ENCODE peak calls at places on chromosomes 5 and 9, in four cellular contexts. L is H1, Y is stomach, E is GM12878. K is an unnamed sample.
A peak's percentile ranks its signal among the peaks of the same experiment; 100 is the strongest.

GRCh38 chr5:115343855-115344254 is 47.4 kb upstream of the CCDC112 start:
- DNase-seq in L (no peak), E (no peak), Y (no peak), K (no peak)

GRCh38 chr5:95778713-95779426 is 43.7 kb downstream of the GLRX start:
- DNase-seq in E (no peak), Y (no peak), L (no peak), K (no peak)

GRCh38 chr5:87020099-87020934 is 247.4 kb upstream of the RASA1 start:
- DNase-seq in L (no peak), E (peak; percentile 47), Y (no peak), K (no peak)

GRCh38 chr5:127092690-127093089 is 19.4 kb upstream of the C5orf63 start:
- DNase-seq in E (no peak), L (no peak), Y (no peak), K (no peak)

GRCh38 chr5:174317261-174317894 is 271.9 kb downstream of the NSG2 start:
- DNase-seq in Y (no peak), L (peak; percentile 66), E (no peak), K (peak; percentile 53)

GRCh38 chr5:6703791-6704190 is 9.4 kb upstream of the TENT4A start:
- DNase-seq in Y (no peak), E (no peak), L (no peak), K (no peak)

GRCh38 chr5:157269763-157270272 is 3.9 kb downstream of the CYFIP2 start:
- DNase-seq in Y (no peak), L (no peak), E (no peak), K (no peak)

GRCh38 chr9:89794918-89795317 is 190.1 kb downstream of the GADD45G start:
- DNase-seq in L (no peak), E (no peak), Y (peak; percentile 47), K (no peak)

GRCh38 chr5:7244208-7244607 is 151.7 kb upstream of the ADCY2 start:
- DNase-seq in L (no peak), Y (no peak), E (no peak), K (no peak)

GRCh38 chr9:99485461-99485860 is 263.4 kb downstream of the SEC61B start:
- DNase-seq in E (no peak), Y (no peak), L (no peak), K (no peak)

GRCh38 chr5:57262533-57262932 is 88.7 kb downstream of the GPBP1 start:
- DNase-seq in Y (no peak), E (no peak), L (no peak), K (no peak)

GRCh38 chr9:21070171-21070571 is 7.6 kb downstream of the IFNB1 start:
- DNase-seq in E (no peak), Y (no peak), L (no peak), K (peak; percentile 41)

GRCh38 chr9:69822091-69822750 is 1.6 kb downstream of the CFAP95 start:
- DNase-seq in Y (no peak), L (no peak), E (no peak), K (no peak)

GRCh38 chr9:99114049-99114440 is 9.1 kb downstream of the TGFBR1 start:
- DNase-seq in E (no peak), Y (no peak), L (no peak), K (no peak)

GRCh38 chr9:117278656-117279055 is 136.2 kb downstream of the ASTN2 start:
- DNase-seq in E (no peak), L (no peak), Y (no peak), K (no peak)

GRCh38 chr5:180522350-180522749 is 28.2 kb downstream of the CNOT6 start:
- DNase-seq in E (no peak), Y (no peak), L (no peak), K (no peak)

GRCh38 chr9:91186311-91187101 is 175.2 kb downstream of the AUH start:
- DNase-seq in Y (peak; percentile 23), L (peak; percentile 19), E (no peak), K (no peak)

DNA sequence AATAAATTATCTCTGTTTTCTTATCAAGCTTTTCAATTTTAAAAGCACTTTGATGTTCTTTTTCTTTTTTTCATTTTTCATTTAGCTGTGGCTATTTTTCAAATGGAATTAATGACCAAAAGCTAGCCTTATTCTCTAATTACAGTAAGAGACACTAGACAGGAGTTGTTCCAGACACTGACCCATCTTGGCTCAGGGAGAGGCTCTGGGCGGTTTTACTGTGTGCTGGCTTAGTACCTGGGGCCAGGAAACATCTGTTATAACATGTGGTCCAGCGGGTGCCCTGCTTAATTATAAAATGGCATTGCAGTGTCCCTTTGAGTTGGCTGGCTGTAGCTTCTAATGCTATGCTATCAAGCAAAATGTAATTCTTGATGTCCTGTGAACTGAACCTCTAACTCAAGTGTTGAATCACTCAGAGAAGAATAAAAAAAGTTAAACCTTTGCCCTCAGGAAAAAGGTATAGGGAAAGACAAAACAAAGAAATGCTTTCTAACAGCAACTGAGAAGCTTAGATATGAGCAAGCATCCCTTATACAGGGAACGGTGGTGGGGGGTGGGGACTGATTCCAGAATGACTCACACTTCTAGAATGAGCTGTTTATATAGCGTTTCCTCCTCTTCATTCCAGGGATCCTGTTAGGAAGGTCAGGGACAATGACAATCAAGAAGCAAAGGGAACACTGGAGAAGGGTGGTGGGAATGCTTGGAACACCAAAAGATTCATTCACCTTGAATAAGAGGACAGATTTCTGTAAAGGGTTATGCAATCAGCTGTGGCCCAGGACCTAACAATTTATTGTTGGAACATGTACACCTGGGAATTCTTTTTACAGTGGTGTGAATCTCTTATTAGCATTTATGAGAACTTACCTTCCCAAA is 58.7 kb upstream of the NFIB start:
- DNase-seq in E (no peak), L (no peak), Y (no peak), K (peak; percentile 39)
- H3K27ac ChIP-seq in E (no peak overlapping the region), L (no peak overlapping the region), Y (no peak overlapping the region), K (no peak overlapping the region)

DNA sequence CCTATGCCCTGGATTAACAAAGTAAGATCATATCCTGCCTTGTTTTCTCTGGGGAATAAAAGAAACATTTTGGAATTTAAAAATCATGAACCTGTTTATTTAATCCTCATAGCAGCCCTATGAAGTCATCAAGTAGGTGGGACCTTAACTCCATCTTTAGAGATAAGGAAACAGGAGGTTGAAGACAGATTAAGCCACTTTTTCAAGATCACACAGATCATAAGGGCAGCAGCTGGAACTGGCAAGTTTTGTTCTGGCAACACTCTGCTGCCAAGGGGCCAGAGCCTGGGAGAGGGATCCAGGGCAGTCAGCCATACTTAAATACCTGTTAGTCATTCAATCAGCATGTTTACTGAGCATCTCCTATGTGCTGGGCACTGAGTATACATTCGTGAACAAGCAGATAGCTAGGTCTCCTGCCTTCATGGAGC is 63.7 kb downstream of the SLC1A1 start:
- DNase-seq in L (no peak), Y (no peak), E (no peak), K (no peak)
- TF ChIP-seq EP300 in L (no peak), Y (no peak), E (no peak), K (no peak)

GRCh38 chr5:153907170-153907775 is 131.4 kb downstream of the FAM114A2 start:
- DNase-seq in E (no peak), Y (no peak), L (no peak), K (no peak)
- H3K27ac ChIP-seq in E (no peak overlapping the region), Y (no peak overlapping the region), L (no peak overlapping the region), K (no peak overlapping the region)

DNA sequence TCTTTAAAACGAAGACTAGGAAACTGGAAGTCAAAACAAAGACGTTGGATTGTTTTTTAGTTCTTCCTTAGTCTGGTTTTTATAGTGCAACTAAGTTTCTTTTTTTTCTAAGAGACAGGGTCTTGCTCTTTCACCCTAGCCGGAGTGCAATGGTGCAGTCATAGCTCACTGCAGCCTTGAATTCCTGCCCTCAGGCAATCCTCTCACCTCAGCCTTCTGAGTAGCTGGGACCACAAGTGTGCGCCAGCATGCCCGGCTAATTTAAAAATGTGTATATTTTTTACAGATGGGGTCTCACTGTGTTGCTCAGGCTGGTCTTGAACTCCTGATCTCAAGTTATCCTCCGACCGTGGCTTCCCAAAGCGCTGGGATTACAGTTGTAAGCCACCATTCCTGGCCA is 27.6 kb downstream of the ZFYVE16 start:
- DNase-seq in E (no peak), L (no peak), Y (no peak), K (no peak)
- TF ChIP-seq EP300 in E (no peak), L (no peak), Y (no peak), K (no peak)

DNA sequence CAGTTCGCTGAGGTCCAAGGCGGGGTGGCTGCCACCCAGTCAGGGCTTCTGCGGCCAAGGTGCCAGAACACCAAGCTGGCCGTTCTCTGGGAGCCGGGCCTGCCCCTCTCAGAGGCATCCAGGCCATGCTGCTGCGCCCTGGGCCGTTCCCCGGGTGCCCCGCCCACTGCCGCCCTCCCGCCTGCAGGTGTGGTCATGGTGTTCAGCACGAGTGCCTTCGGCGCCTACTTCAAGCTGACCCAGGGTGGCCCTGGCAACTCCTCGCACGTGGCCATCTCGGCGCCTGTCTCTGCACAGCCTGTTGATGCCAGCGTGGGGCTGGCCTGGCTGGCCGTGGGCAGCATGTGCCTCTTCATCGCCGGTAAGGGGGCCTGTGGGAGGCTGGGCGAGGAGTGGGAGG is 7.7 kb downstream of the SLC2A8 start:
- DNase-seq in E (no peak), L (no peak), Y (no peak), K (no peak)
- H3K27ac ChIP-seq in E (no peak overlapping the region), L (no peak overlapping the region), Y (no peak overlapping the region), K (no peak overlapping the region)

DNA sequence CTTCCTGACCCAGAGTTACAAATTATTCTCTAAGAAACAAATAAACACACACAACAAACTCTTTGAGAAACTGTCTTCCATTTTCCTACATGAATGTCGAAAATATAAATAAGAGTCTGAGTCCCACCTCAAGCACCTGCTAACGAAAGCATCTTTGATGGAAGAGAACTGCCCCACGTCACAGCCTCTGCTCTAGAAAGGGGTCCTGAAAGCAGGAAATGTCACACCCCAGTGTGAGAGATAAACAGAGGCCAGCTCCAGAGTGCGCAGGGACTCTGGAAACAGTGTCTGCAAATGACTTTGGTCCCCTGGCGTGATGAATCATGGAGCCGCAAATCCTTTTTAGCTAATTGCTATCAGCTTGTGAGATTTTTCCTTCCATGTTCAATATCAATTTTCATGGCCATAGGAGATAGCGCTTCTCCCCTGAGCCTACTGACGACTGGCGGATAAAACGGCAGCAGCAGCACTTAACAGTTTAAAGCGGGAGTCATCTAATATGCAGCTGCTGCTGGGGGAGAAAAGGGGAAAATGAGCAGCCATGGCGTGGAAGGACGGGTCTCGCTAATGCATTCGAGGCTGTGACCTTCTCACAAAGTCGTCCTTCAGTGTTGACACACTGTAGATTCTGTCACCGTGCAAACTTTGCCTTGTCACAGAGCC is 209.6 kb upstream of the IRX1 start:
- DNase-seq in L (no peak), Y (no peak), E (no peak), K (no peak)
- TF ChIP-seq EP300 in L (no peak), Y (no peak), E (no peak), K (no peak)

GRCh38 chr5:150789943-150790611 is 11.5 kb downstream of the SMIM3 start:
- DNase-seq in Y (no peak), E (peak; percentile 54), L (no peak), K (peak; percentile 30)
- H3K27ac ChIP-seq in Y (peak overlapping the region; percentile 78), E (peak overlapping the region; percentile 60), L (no peak overlapping the region), K (no peak overlapping the region)

DNA sequence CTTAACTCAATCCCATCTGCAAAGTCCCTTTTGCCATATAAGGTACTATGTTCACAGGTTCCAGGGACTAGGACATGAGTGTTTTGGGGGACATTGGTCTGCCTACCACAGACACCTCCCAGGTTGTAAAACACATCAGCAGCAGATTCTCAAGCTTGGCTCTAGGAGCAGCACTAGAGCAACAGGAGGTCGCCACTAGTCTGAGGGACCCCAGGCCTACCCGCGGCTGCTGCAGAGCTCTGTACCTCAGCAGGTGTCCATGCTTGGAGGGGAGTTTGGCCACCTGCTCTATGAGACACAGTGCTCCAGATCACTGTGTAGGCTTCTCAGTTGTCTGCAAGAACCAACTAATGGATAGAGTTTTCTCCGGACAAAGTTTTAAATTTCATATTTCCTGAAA is 262.2 kb upstream of the ARRDC3 start:
- DNase-seq in E (no peak), L (no peak), Y (no peak), K (no peak)
- TF ChIP-seq EP300 in E (no peak), L (no peak), Y (no peak), K (no peak)

K was measured in ovary.